ENCODE peak calls at places on chromosomes 5 and 9, in six cellular contexts. One of them, this sample, is unnamed.

GRCh38 chr5:180811623-180812119 is 9.1 kb upstream of the MGAT1 start:
- DNase-seq in OCI-LY7: no peak
- DNase-seq in hepatocyte: no peak
- DNase-seq in activated B cell treated with CpG ODN at 0.5 μM for 24 hours: no peak
- DNase-seq in B cell: peak
- DNase-seq in cardiac fibroblast: no peak
- DNase-seq in this sample: no peak

GRCh38 chr5:151900876-151901275 is 23.8 kb downstream of the GLRA1 start:
- DNase-seq in OCI-LY7: no peak
- DNase-seq in hepatocyte: no peak
- DNase-seq in activated B cell treated with CpG ODN at 0.5 μM for 24 hours: no peak
- DNase-seq in B cell: no peak
- DNase-seq in cardiac fibroblast: peak
- DNase-seq in this sample: no peak

GRCh38 chr5:81525690-81526089 is 131.8 kb upstream of the ACOT12 start:
- DNase-seq in OCI-LY7: peak
- DNase-seq in hepatocyte: no peak
- DNase-seq in activated B cell treated with CpG ODN at 0.5 μM for 24 hours: no peak
- DNase-seq in B cell: no peak
- DNase-seq in cardiac fibroblast: peak
- DNase-seq in this sample: no peak

GRCh38 chr9:81976351-81976750 is 12.2 kb upstream of the SPATA31D1 start:
- DNase-seq in OCI-LY7: no peak
- DNase-seq in hepatocyte: no peak
- DNase-seq in activated B cell treated with CpG ODN at 0.5 μM for 24 hours: no peak
- DNase-seq in B cell: no peak
- DNase-seq in cardiac fibroblast: no peak
- DNase-seq in this sample: no peak

GRCh38 chr5:84494453-84494852 is 109.8 kb upstream of the EDIL3 start:
- DNase-seq in OCI-LY7: no peak
- DNase-seq in hepatocyte: no peak
- DNase-seq in activated B cell treated with CpG ODN at 0.5 μM for 24 hours: no peak
- DNase-seq in B cell: no peak
- DNase-seq in cardiac fibroblast: peak
- DNase-seq in this sample: no peak

GRCh38 chr9:120617637-120617979 is 37.6 kb upstream of the CDK5RAP2 start:
- DNase-seq in OCI-LY7: no peak
- DNase-seq in hepatocyte: no peak
- DNase-seq in activated B cell treated with CpG ODN at 0.5 μM for 24 hours: no peak
- DNase-seq in B cell: no peak
- DNase-seq in cardiac fibroblast: peak
- DNase-seq in this sample: no peak

GRCh38 chr9:89354471-89354870 is 36.2 kb downstream of the SECISBP2 start:
- DNase-seq in OCI-LY7: no peak
- DNase-seq in hepatocyte: no peak
- DNase-seq in activated B cell treated with CpG ODN at 0.5 μM for 24 hours: no peak
- DNase-seq in B cell: no peak
- DNase-seq in cardiac fibroblast: no peak
- DNase-seq in this sample: peak

GRCh38 chr5:42005561-42006153 is 80.6 kb downstream of the FBXO4 start:
- DNase-seq in OCI-LY7: peak
- DNase-seq in hepatocyte: peak
- DNase-seq in activated B cell treated with CpG ODN at 0.5 μM for 24 hours: no peak
- DNase-seq in B cell: no peak
- DNase-seq in cardiac fibroblast: peak
- DNase-seq in this sample: no peak

GRCh38 chr9:134698587-134699342 is 57.2 kb downstream of the COL5A1 start:
- DNase-seq in OCI-LY7: peak
- DNase-seq in hepatocyte: peak
- DNase-seq in activated B cell treated with CpG ODN at 0.5 μM for 24 hours: peak
- DNase-seq in B cell: no peak
- DNase-seq in cardiac fibroblast: peak
- DNase-seq in this sample: no peak

GRCh38 chr5:58071566-58071965 is 388.3 kb downstream of the PLK2 start:
- DNase-seq in OCI-LY7: no peak
- DNase-seq in hepatocyte: no peak
- DNase-seq in activated B cell treated with CpG ODN at 0.5 μM for 24 hours: no peak
- DNase-seq in B cell: no peak
- DNase-seq in cardiac fibroblast: peak
- DNase-seq in this sample: no peak

GRCh38 chr5:113218200-113218599 is 216.6 kb downstream of the TSSK1B start:
- DNase-seq in OCI-LY7: no peak
- DNase-seq in hepatocyte: peak
- DNase-seq in activated B cell treated with CpG ODN at 0.5 μM for 24 hours: no peak
- DNase-seq in B cell: no peak
- DNase-seq in cardiac fibroblast: no peak
- DNase-seq in this sample: no peak

GRCh38 chr9:77422969-77423368 is 225.2 kb downstream of the GNA14 start:
- DNase-seq in OCI-LY7: no peak
- DNase-seq in hepatocyte: no peak
- DNase-seq in activated B cell treated with CpG ODN at 0.5 μM for 24 hours: no peak
- DNase-seq in B cell: no peak
- DNase-seq in cardiac fibroblast: no peak
- DNase-seq in this sample: no peak

GRCh38 chr9:2787065-2787464 is 56.8 kb downstream of the PUM3 start:
- DNase-seq in OCI-LY7: no peak
- DNase-seq in hepatocyte: no peak
- DNase-seq in activated B cell treated with CpG ODN at 0.5 μM for 24 hours: no peak
- DNase-seq in B cell: no peak
- DNase-seq in cardiac fibroblast: peak
- DNase-seq in this sample: no peak

GRCh38 chr5:4941957-4942830 is 197.9 kb upstream of the ADAMTS16 start:
- DNase-seq in OCI-LY7: no peak
- DNase-seq in hepatocyte: peak
- DNase-seq in activated B cell treated with CpG ODN at 0.5 μM for 24 hours: no peak
- DNase-seq in B cell: no peak
- DNase-seq in cardiac fibroblast: no peak
- DNase-seq in this sample: no peak

GRCh38 chr5:172052454-172053236 is 46.2 kb upstream of the FBXW11 start:
- DNase-seq in OCI-LY7: no peak
- DNase-seq in hepatocyte: no peak
- DNase-seq in activated B cell treated with CpG ODN at 0.5 μM for 24 hours: no peak
- DNase-seq in B cell: no peak
- DNase-seq in cardiac fibroblast: peak
- DNase-seq in this sample: no peak

GRCh38 chr5:88666761-88667186 is 216.2 kb downstream of the MEF2C start:
- DNase-seq in OCI-LY7: no peak
- DNase-seq in hepatocyte: no peak
- DNase-seq in activated B cell treated with CpG ODN at 0.5 μM for 24 hours: no peak
- DNase-seq in B cell: no peak
- DNase-seq in cardiac fibroblast: peak
- DNase-seq in this sample: no peak

GRCh38 chr5:77620404-77620803 is 18.1 kb downstream of the OTP start:
- DNase-seq in OCI-LY7: peak
- DNase-seq in hepatocyte: peak
- DNase-seq in activated B cell treated with CpG ODN at 0.5 μM for 24 hours: no peak
- DNase-seq in B cell: no peak
- DNase-seq in cardiac fibroblast: no peak
- DNase-seq in this sample: no peak

GRCh38 chr9:12230708-12231107 is 462.5 kb upstream of the TYRP1 start:
- DNase-seq in OCI-LY7: no peak
- DNase-seq in hepatocyte: no peak
- DNase-seq in activated B cell treated with CpG ODN at 0.5 μM for 24 hours: no peak
- DNase-seq in B cell: no peak
- DNase-seq in cardiac fibroblast: no peak
- DNase-seq in this sample: no peak

GRCh38 chr9:12231832-12232231 is 461.4 kb upstream of the TYRP1 start:
- DNase-seq in OCI-LY7: no peak
- DNase-seq in hepatocyte: no peak
- DNase-seq in activated B cell treated with CpG ODN at 0.5 μM for 24 hours: no peak
- DNase-seq in B cell: no peak
- DNase-seq in cardiac fibroblast: no peak
- DNase-seq in this sample: no peak

GRCh38 chr9:12232836-12233235 is 460.3 kb upstream of the TYRP1 start:
- DNase-seq in OCI-LY7: no peak
- DNase-seq in hepatocyte: no peak
- DNase-seq in activated B cell treated with CpG ODN at 0.5 μM for 24 hours: no peak
- DNase-seq in B cell: no peak
- DNase-seq in cardiac fibroblast: no peak
- DNase-seq in this sample: no peak
- TF ChIP-seq CTCF in OCI-LY7: no peak
- TF ChIP-seq CTCF in hepatocyte: no peak
- TF ChIP-seq CTCF in activated B cell treated with CpG ODN at 0.5 μM for 24 hours: no peak
- TF ChIP-seq CTCF in B cell: no peak
- TF ChIP-seq CTCF in cardiac fibroblast: no peak
- TF ChIP-seq CTCF in this sample: no peak

GRCh38 chr5:34866989-34867471 is 28.1 kb downstream of the TTC23L start:
- DNase-seq in OCI-LY7: no peak
- DNase-seq in hepatocyte: peak
- DNase-seq in activated B cell treated with CpG ODN at 0.5 μM for 24 hours: no peak
- DNase-seq in B cell: no peak
- DNase-seq in cardiac fibroblast: no peak
- DNase-seq in this sample: no peak

GRCh38 chr5:34870382-34870781 is 31.4 kb downstream of the TTC23L start:
- DNase-seq in OCI-LY7: no peak
- DNase-seq in hepatocyte: no peak
- DNase-seq in activated B cell treated with CpG ODN at 0.5 μM for 24 hours: no peak
- DNase-seq in B cell: no peak
- DNase-seq in cardiac fibroblast: no peak
- DNase-seq in this sample: no peak

GRCh38 chr5:34869256-34869655 is 30.3 kb downstream of the TTC23L start:
- DNase-seq in OCI-LY7: no peak
- DNase-seq in hepatocyte: no peak
- DNase-seq in activated B cell treated with CpG ODN at 0.5 μM for 24 hours: no peak
- DNase-seq in B cell: no peak
- DNase-seq in cardiac fibroblast: no peak
- DNase-seq in this sample: no peak

GRCh38 chr5:34867660-34868059 is 28.7 kb downstream of the TTC23L start:
- DNase-seq in OCI-LY7: no peak
- DNase-seq in hepatocyte: no peak
- DNase-seq in activated B cell treated with CpG ODN at 0.5 μM for 24 hours: no peak
- DNase-seq in B cell: no peak
- DNase-seq in cardiac fibroblast: no peak
- DNase-seq in this sample: no peak

DNA sequence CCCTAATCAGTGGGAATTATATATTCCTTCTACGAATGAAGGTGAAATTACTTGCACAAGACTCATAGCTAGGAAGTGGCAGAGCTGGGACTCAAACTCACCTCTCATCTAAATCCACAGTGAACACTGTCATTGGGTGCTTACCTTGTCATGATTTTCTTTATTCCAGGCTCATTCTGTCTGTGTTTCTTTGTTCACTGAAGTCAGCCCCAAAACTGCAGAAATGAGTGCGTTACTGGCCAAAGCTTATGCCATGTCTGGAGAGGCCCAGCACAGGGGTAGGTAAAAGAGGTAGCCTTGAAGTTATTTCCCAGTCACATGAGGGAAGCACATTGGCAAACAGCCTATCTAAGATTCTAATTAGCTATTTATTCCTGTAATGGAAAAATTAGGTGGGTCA is 29.8 kb downstream of the TTC23L start:
- DNase-seq in OCI-LY7: no peak
- DNase-seq in hepatocyte: no peak
- DNase-seq in activated B cell treated with CpG ODN at 0.5 μM for 24 hours: no peak
- DNase-seq in B cell: no peak
- DNase-seq in cardiac fibroblast: no peak
- DNase-seq in this sample: no peak
- TF ChIP-seq CTCF in OCI-LY7: no peak
- TF ChIP-seq CTCF in hepatocyte: no peak
- TF ChIP-seq CTCF in activated B cell treated with CpG ODN at 0.5 μM for 24 hours: no peak
- TF ChIP-seq CTCF in B cell: no peak
- TF ChIP-seq CTCF in cardiac fibroblast: no peak
- TF ChIP-seq CTCF in this sample: no peak

GRCh38 chr5:14008819-14009311 is 64.4 kb upstream of the DNAH5 start:
- DNase-seq in OCI-LY7: no peak
- DNase-seq in hepatocyte: peak
- DNase-seq in activated B cell treated with CpG ODN at 0.5 μM for 24 hours: no peak
- DNase-seq in B cell: no peak
- DNase-seq in cardiac fibroblast: no peak
- DNase-seq in this sample: no peak

GRCh38 chr5:14009575-14009974 is 65.1 kb upstream of the DNAH5 start:
- DNase-seq in OCI-LY7: no peak
- DNase-seq in hepatocyte: no peak
- DNase-seq in activated B cell treated with CpG ODN at 0.5 μM for 24 hours: no peak
- DNase-seq in B cell: no peak
- DNase-seq in cardiac fibroblast: no peak
- DNase-seq in this sample: no peak

GRCh38 chr5:14016549-14016948 is 72.1 kb upstream of the DNAH5 start:
- DNase-seq in OCI-LY7: no peak
- DNase-seq in hepatocyte: no peak
- DNase-seq in activated B cell treated with CpG ODN at 0.5 μM for 24 hours: no peak
- DNase-seq in B cell: no peak
- DNase-seq in cardiac fibroblast: no peak
- DNase-seq in this sample: no peak

GRCh38 chr5:14006823-14007510 is 62.5 kb upstream of the DNAH5 start:
- DNase-seq in OCI-LY7: no peak
- DNase-seq in hepatocyte: no peak
- DNase-seq in activated B cell treated with CpG ODN at 0.5 μM for 24 hours: no peak
- DNase-seq in B cell: no peak
- DNase-seq in cardiac fibroblast: peak
- DNase-seq in this sample: no peak

GRCh38 chr5:14011089-14012004 is 66.9 kb upstream of the DNAH5 start:
- DNase-seq in OCI-LY7: peak
- DNase-seq in hepatocyte: peak
- DNase-seq in activated B cell treated with CpG ODN at 0.5 μM for 24 hours: peak
- DNase-seq in B cell: peak
- DNase-seq in cardiac fibroblast: peak
- DNase-seq in this sample: peak
- TF ChIP-seq CTCF in OCI-LY7: no peak
- TF ChIP-seq CTCF in hepatocyte: peak
- TF ChIP-seq CTCF in activated B cell treated with CpG ODN at 0.5 μM for 24 hours: no peak
- TF ChIP-seq CTCF in B cell: no peak
- TF ChIP-seq CTCF in cardiac fibroblast: no peak
- TF ChIP-seq CTCF in this sample: peak

GRCh38 chr9:90893706-90894105 is 92.1 kb downstream of the SYK start:
- DNase-seq in OCI-LY7: no peak
- DNase-seq in hepatocyte: no peak
- DNase-seq in activated B cell treated with CpG ODN at 0.5 μM for 24 hours: no peak
- DNase-seq in B cell: no peak
- DNase-seq in cardiac fibroblast: no peak
- DNase-seq in this sample: peak

GRCh38 chr9:90894956-90895687 is 93.5 kb downstream of the SYK start:
- DNase-seq in OCI-LY7: peak
- DNase-seq in hepatocyte: no peak
- DNase-seq in activated B cell treated with CpG ODN at 0.5 μM for 24 hours: no peak
- DNase-seq in B cell: no peak
- DNase-seq in cardiac fibroblast: peak
- DNase-seq in this sample: no peak

GRCh38 chr9:90891656-90892055 is 90.0 kb downstream of the SYK start:
- DNase-seq in OCI-LY7: no peak
- DNase-seq in hepatocyte: no peak
- DNase-seq in activated B cell treated with CpG ODN at 0.5 μM for 24 hours: no peak
- DNase-seq in B cell: no peak
- DNase-seq in cardiac fibroblast: no peak
- DNase-seq in this sample: peak

GRCh38 chr9:90888941-90889340 is 87.3 kb downstream of the SYK start:
- DNase-seq in OCI-LY7: no peak
- DNase-seq in hepatocyte: no peak
- DNase-seq in activated B cell treated with CpG ODN at 0.5 μM for 24 hours: no peak
- DNase-seq in B cell: no peak
- DNase-seq in cardiac fibroblast: no peak
- DNase-seq in this sample: peak

DNA sequence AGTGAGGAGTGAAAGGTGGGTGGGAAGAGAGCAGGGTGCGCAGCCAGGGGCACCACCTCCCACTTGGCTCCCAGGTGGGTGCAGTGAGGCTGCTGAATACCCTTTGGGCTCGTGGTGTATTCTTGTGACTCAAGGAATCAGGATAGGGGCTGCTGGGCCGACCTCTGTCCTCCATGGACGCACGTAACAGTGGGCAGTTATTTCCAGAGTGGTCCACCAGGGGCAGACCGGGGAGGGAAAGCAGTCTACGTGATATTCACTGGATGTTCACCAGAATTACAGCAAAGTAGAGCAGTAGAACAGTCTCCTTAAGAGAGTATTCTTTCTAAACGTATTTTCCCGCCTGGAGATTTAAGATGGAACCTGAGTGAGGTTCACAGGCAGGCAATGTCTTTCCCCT is 88.5 kb downstream of the SYK start:
- DNase-seq in OCI-LY7: no peak
- DNase-seq in hepatocyte: no peak
- DNase-seq in activated B cell treated with CpG ODN at 0.5 μM for 24 hours: no peak
- DNase-seq in B cell: no peak
- DNase-seq in cardiac fibroblast: no peak
- DNase-seq in this sample: peak
- TF ChIP-seq CTCF in OCI-LY7: peak
- TF ChIP-seq CTCF in hepatocyte: no peak
- TF ChIP-seq CTCF in activated B cell treated with CpG ODN at 0.5 μM for 24 hours: no peak
- TF ChIP-seq CTCF in B cell: no peak
- TF ChIP-seq CTCF in cardiac fibroblast: no peak
- TF ChIP-seq CTCF in this sample: no peak

This sample was measured in osteocyte.